ENCODE peak calls at places on chromosomes 4 and X, in ten cellular contexts. One of them, this sample, is unnamed.

GRCh38 chrX:14344172-14344940 is 185.0 kb upstream of the GLRA2 start:
- DNase-seq in A549: no peak
- DNase-seq in CD8-positive, alpha-beta memory T cell: no peak
- DNase-seq in sigmoid colon: no peak
- DNase-seq in CD8-positive, alpha-beta T cell: no peak
- DNase-seq in lower lobe of right lung: no peak
- DNase-seq in mucosa of descending colon: no peak
- DNase-seq in transverse colon: no peak
- DNase-seq in GM23248: no peak
- DNase-seq in uterus: no peak
- DNase-seq in this sample: no peak

GRCh38 chrX:115419094-115419493 is 129.6 kb downstream of the LUZP4 start:
- DNase-seq in A549: no peak
- DNase-seq in CD8-positive, alpha-beta memory T cell: no peak
- DNase-seq in sigmoid colon: no peak
- DNase-seq in CD8-positive, alpha-beta T cell: no peak
- DNase-seq in lower lobe of right lung: no peak
- DNase-seq in mucosa of descending colon: no peak
- DNase-seq in transverse colon: no peak
- DNase-seq in GM23248: no peak
- DNase-seq in uterus: no peak
- DNase-seq in this sample: no peak

GRCh38 chrX:19709812-19710518 is 177.4 kb downstream of the SH3KBP1 start:
- DNase-seq in A549: peak; percentile 67
- DNase-seq in CD8-positive, alpha-beta memory T cell: no peak
- DNase-seq in sigmoid colon: no peak
- DNase-seq in CD8-positive, alpha-beta T cell: no peak
- DNase-seq in lower lobe of right lung: no peak
- DNase-seq in mucosa of descending colon: no peak
- DNase-seq in transverse colon: no peak
- DNase-seq in GM23248: peak; percentile 94
- DNase-seq in uterus: no peak
- DNase-seq in this sample: no peak

GRCh38 chr4:164701665-164702064 is 52.3 kb upstream of the SMIM31 start:
- DNase-seq in A549: no peak
- DNase-seq in CD8-positive, alpha-beta memory T cell: no peak
- DNase-seq in sigmoid colon: no peak
- DNase-seq in CD8-positive, alpha-beta T cell: no peak
- DNase-seq in lower lobe of right lung: no peak
- DNase-seq in mucosa of descending colon: no peak
- DNase-seq in transverse colon: no peak
- DNase-seq in GM23248: no peak
- DNase-seq in uterus: no peak
- DNase-seq in this sample: no peak

GRCh38 chr4:113131621-113132020 is 82.2 kb downstream of the ANK2 start:
- DNase-seq in A549: no peak
- DNase-seq in CD8-positive, alpha-beta memory T cell: no peak
- DNase-seq in sigmoid colon: no peak
- DNase-seq in CD8-positive, alpha-beta T cell: no peak
- DNase-seq in lower lobe of right lung: no peak
- DNase-seq in mucosa of descending colon: no peak
- DNase-seq in transverse colon: no peak
- DNase-seq in GM23248: no peak
- DNase-seq in uterus: no peak
- DNase-seq in this sample: no peak

GRCh38 chrX:98480606-98481005 is 1596.9 kb downstream of the RPA4 start:
- DNase-seq in A549: no peak
- DNase-seq in CD8-positive, alpha-beta memory T cell: no peak
- DNase-seq in sigmoid colon: no peak
- DNase-seq in CD8-positive, alpha-beta T cell: no peak
- DNase-seq in lower lobe of right lung: no peak
- DNase-seq in mucosa of descending colon: no peak
- DNase-seq in transverse colon: no peak
- DNase-seq in GM23248: no peak
- DNase-seq in uterus: no peak
- DNase-seq in this sample: no peak

GRCh38 chr4:109072595-109072994 is 229.9 kb downstream of the COL25A1 start:
- DNase-seq in A549: no peak
- DNase-seq in CD8-positive, alpha-beta memory T cell: no peak
- DNase-seq in sigmoid colon: no peak
- DNase-seq in CD8-positive, alpha-beta T cell: no peak
- DNase-seq in lower lobe of right lung: no peak
- DNase-seq in mucosa of descending colon: no peak
- DNase-seq in transverse colon: no peak
- DNase-seq in GM23248: peak; percentile 80
- DNase-seq in uterus: no peak
- DNase-seq in this sample: no peak

GRCh38 chrX:153640736-153641574 is 6.0 kb upstream of the DUSP9 start:
- DNase-seq in A549: no peak
- DNase-seq in CD8-positive, alpha-beta memory T cell: no peak
- DNase-seq in sigmoid colon: no peak
- DNase-seq in CD8-positive, alpha-beta T cell: no peak
- DNase-seq in lower lobe of right lung: no peak
- DNase-seq in mucosa of descending colon: no peak
- DNase-seq in transverse colon: no peak
- DNase-seq in GM23248: no peak
- DNase-seq in uterus: no peak
- DNase-seq in this sample: no peak

DNA sequence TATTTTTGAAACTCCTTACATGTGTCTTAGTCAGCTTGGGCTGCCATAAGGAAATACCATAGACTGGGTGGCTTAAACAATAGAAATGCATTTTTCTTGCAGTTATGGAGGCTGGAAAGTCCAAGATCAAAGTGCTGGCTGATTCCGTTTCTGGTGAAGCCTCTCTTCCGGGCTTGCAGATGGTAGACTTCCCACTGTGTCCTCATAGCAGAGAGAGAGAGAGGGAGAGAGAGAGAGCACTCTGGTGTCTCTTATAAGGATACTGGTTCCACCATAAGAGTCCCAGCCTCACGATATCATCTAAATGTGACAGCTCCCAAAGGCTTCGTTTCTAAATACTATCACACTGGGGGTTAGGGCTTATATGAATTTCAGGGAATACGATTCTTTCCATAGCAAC is 39.7 kb downstream of the ENPEP start:
- DNase-seq in A549: no peak
- DNase-seq in CD8-positive, alpha-beta memory T cell: no peak
- DNase-seq in sigmoid colon: no peak
- DNase-seq in CD8-positive, alpha-beta T cell: no peak
- DNase-seq in lower lobe of right lung: no peak
- DNase-seq in mucosa of descending colon: peak; percentile 7
- DNase-seq in transverse colon: no peak
- DNase-seq in GM23248: no peak
- DNase-seq in uterus: no peak
- DNase-seq in this sample: no peak
- H3K4me3 ChIP-seq in A549: peak overlapping the region; percentile 46
- H3K4me3 ChIP-seq in CD8-positive, alpha-beta memory T cell: peak overlapping the region; percentile 92
- H3K4me3 ChIP-seq in sigmoid colon: peak overlapping the region; percentile 43
- H3K4me3 ChIP-seq in CD8-positive, alpha-beta T cell: peak overlapping the region; percentile 66
- H3K4me3 ChIP-seq in lower lobe of right lung: peak overlapping the region; percentile 51
- H3K4me3 ChIP-seq in mucosa of descending colon: no peak overlapping the region
- H3K4me3 ChIP-seq in transverse colon: peak overlapping the region; percentile 44
- H3K4me3 ChIP-seq in GM23248: no peak overlapping the region
- H3K4me3 ChIP-seq in uterus: no peak overlapping the region
- H3K4me3 ChIP-seq in this sample: peak overlapping the region; percentile 65

DNA sequence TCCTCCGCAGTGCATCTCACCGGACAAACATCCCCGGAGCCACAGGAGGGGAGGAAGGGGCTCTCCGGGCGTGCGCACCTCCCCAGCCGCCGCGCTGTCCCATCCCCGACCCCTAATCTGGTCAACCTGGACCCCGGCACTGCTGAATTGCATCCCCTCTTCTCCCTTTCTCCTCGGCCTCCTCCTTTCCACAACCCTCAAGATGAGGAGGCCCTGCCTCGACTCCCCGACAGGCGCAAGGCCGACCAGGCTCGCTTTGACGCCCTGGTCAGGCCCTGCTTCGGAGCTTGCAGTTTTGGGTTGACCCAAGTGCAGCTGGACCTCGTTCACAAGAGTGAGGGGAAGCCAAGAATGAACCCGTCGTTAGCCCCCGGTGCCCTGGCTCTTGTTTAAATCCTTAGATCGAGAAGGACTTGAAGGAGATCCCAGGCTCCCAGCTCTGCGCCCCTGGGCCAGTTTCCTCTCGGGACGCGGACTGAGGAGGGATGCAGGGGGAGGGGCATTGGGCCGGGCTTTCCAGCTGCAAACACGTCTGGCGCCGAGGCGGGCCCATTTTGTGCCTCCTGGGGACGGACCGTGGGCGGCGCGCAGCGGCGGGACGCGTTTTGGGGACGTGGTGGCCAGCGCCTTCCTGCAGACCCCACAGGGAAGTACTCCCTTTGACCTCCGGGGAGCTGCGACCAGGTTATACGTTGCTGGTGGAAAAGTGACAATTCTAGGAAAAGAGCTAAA is 2.5 kb downstream of the PDGFRA start:
- DNase-seq in A549: no peak
- DNase-seq in CD8-positive, alpha-beta memory T cell: no peak
- DNase-seq in sigmoid colon: peak; percentile 80
- DNase-seq in CD8-positive, alpha-beta T cell: no peak
- DNase-seq in lower lobe of right lung: no peak
- DNase-seq in mucosa of descending colon: no peak
- DNase-seq in transverse colon: no peak
- DNase-seq in GM23248: peak; percentile 83
- DNase-seq in uterus: peak; percentile 36
- DNase-seq in this sample: no peak
- H3K9me3 ChIP-seq in A549: no peaks in the 10 kb centered on the region
- H3K9me3 ChIP-seq in CD8-positive, alpha-beta memory T cell: no peaks in the 10 kb centered on the region
- H3K9me3 ChIP-seq in sigmoid colon: no peaks in the 10 kb centered on the region
- H3K9me3 ChIP-seq in CD8-positive, alpha-beta T cell: no peaks in the 10 kb centered on the region
- H3K9me3 ChIP-seq in lower lobe of right lung: no peaks in the 10 kb centered on the region
- H3K9me3 ChIP-seq in mucosa of descending colon: no peaks in the 10 kb centered on the region
- H3K9me3 ChIP-seq in transverse colon: no peaks in the 10 kb centered on the region
- H3K9me3 ChIP-seq in GM23248: no peaks in the 10 kb centered on the region
- H3K9me3 ChIP-seq in uterus: no peaks in the 10 kb centered on the region
- H3K9me3 ChIP-seq in this sample: no peaks in the 10 kb centered on the region

GRCh38 chr4:80197132-80197573 is at the start of gene PRDM8:
- DNase-seq in A549: no peak
- DNase-seq in CD8-positive, alpha-beta memory T cell: peak; percentile 58
- DNase-seq in sigmoid colon: peak; percentile 72
- DNase-seq in CD8-positive, alpha-beta T cell: no peak
- DNase-seq in lower lobe of right lung: no peak
- DNase-seq in mucosa of descending colon: no peak
- DNase-seq in transverse colon: no peak
- DNase-seq in GM23248: peak; percentile 61
- DNase-seq in uterus: no peak
- DNase-seq in this sample: no peak

GRCh38 chr4:80195441-80196139 is 1.7 kb upstream of the PRDM8 start:
- DNase-seq in A549: no peak
- DNase-seq in CD8-positive, alpha-beta memory T cell: no peak
- DNase-seq in sigmoid colon: no peak
- DNase-seq in CD8-positive, alpha-beta T cell: no peak
- DNase-seq in lower lobe of right lung: no peak
- DNase-seq in mucosa of descending colon: no peak
- DNase-seq in transverse colon: no peak
- DNase-seq in GM23248: no peak
- DNase-seq in uterus: no peak
- DNase-seq in this sample: no peak

GRCh38 chr4:80197601-80198444 is 520 bp downstream of the PRDM8 start:
- DNase-seq in A549: no peak
- DNase-seq in CD8-positive, alpha-beta memory T cell: no peak
- DNase-seq in sigmoid colon: no peak
- DNase-seq in CD8-positive, alpha-beta T cell: no peak
- DNase-seq in lower lobe of right lung: peak; percentile 55
- DNase-seq in mucosa of descending colon: no peak
- DNase-seq in transverse colon: no peak
- DNase-seq in GM23248: peak; percentile 74
- DNase-seq in uterus: no peak
- DNase-seq in this sample: no peak

GRCh38 chr4:80199004-80199579 is 1.8 kb downstream of the PRDM8 start:
- DNase-seq in A549: no peak
- DNase-seq in CD8-positive, alpha-beta memory T cell: no peak
- DNase-seq in sigmoid colon: no peak
- DNase-seq in CD8-positive, alpha-beta T cell: no peak
- DNase-seq in lower lobe of right lung: no peak
- DNase-seq in mucosa of descending colon: no peak
- DNase-seq in transverse colon: no peak
- DNase-seq in GM23248: no peak
- DNase-seq in uterus: no peak
- DNase-seq in this sample: no peak

DNA sequence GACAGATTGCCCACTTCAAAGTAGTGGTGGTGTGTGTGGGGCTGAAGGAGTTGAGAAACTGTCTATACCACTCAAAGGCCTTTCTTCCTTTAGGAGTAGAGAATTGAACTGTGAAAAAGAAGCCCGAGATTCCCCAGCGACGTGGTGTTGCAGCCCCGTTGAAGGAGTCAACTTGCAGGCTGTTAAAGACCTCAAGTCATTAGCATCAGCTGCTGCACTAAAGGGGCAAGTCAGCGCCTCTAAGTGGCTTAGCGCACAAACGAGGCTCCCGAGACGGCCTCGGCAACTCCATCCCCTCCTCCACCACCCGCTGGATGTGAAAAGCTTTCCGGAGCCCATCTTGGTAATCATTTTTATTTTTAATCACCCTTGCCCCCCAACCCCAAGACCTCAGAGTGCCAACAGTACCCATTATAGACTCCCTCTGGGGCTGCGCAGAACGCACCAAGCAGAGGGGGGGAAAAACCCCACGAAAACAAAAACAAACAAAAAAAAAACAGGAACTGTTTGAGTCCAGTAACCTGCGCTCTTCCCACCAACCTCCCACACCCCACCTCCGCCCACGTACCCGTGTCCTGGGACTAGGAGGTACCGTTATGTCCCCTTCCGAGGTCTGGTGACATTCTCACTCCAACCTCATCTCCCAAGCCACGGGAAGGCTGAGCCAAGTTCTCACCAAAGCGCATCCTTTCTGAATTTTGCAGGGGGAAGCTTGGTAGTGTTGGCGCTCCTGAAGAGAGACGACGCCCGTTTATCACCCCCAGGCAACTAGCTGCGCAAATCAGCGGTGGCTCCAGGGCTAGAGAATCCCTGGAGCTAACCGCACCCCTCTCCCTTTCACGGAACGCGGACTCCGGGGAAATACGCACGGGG is 808 bp upstream of the PRDM8 start:
- DNase-seq in A549: no peak
- DNase-seq in CD8-positive, alpha-beta memory T cell: no peak
- DNase-seq in sigmoid colon: no peak
- DNase-seq in CD8-positive, alpha-beta T cell: no peak
- DNase-seq in lower lobe of right lung: no peak
- DNase-seq in mucosa of descending colon: no peak
- DNase-seq in transverse colon: no peak
- DNase-seq in GM23248: no peak
- DNase-seq in uterus: no peak
- DNase-seq in this sample: no peak
- H3K4me3 ChIP-seq in A549: no peak overlapping the region
- H3K4me3 ChIP-seq in CD8-positive, alpha-beta memory T cell: peak overlapping the region; percentile 35
- H3K4me3 ChIP-seq in sigmoid colon: peak overlapping the region; percentile 34
- H3K4me3 ChIP-seq in CD8-positive, alpha-beta T cell: peak overlapping the region; percentile 26
- H3K4me3 ChIP-seq in lower lobe of right lung: peak overlapping the region; percentile 42
- H3K4me3 ChIP-seq in mucosa of descending colon: no peak overlapping the region
- H3K4me3 ChIP-seq in transverse colon: no peak overlapping the region
- H3K4me3 ChIP-seq in GM23248: peak overlapping the region; percentile 77
- H3K4me3 ChIP-seq in uterus: no peak overlapping the region
- H3K4me3 ChIP-seq in this sample: peak overlapping the region; percentile 57

DNA sequence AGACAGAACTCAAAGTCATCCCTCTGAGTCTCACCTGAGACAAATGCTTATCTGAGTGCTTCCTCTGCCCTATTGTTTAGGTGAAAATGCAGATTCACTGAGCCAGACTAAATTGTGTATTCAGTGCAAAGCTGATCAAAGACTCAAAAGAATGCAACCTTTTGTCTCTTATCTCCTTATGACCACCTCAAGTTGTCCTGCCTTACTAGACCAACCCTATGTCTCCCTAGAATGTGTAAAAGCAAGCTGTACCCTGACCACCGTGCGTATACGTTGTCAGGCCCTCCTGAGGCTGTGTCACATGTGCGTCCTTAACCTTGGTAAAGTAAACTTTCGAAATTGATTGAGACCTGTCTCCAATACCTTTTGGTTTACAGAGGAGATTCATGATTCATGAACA is 63.6 kb upstream of the SH3RF1 start:
- DNase-seq in A549: no peak
- DNase-seq in CD8-positive, alpha-beta memory T cell: no peak
- DNase-seq in sigmoid colon: no peak
- DNase-seq in CD8-positive, alpha-beta T cell: no peak
- DNase-seq in lower lobe of right lung: no peak
- DNase-seq in mucosa of descending colon: no peak
- DNase-seq in transverse colon: no peak
- DNase-seq in GM23248: no peak
- DNase-seq in uterus: no peak
- DNase-seq in this sample: no peak
- H3K9me3 ChIP-seq in A549: no peaks in the 10 kb centered on the region
- H3K9me3 ChIP-seq in CD8-positive, alpha-beta memory T cell: no peaks in the 10 kb centered on the region
- H3K9me3 ChIP-seq in sigmoid colon: no peaks in the 10 kb centered on the region
- H3K9me3 ChIP-seq in CD8-positive, alpha-beta T cell: no peaks in the 10 kb centered on the region
- H3K9me3 ChIP-seq in lower lobe of right lung: no peaks in the 10 kb centered on the region
- H3K9me3 ChIP-seq in mucosa of descending colon: no peaks in the 10 kb centered on the region
- H3K9me3 ChIP-seq in transverse colon: no peaks in the 10 kb centered on the region
- H3K9me3 ChIP-seq in GM23248: no peaks in the 10 kb centered on the region
- H3K9me3 ChIP-seq in uterus: no peaks in the 10 kb centered on the region
- H3K9me3 ChIP-seq in this sample: no peaks in the 10 kb centered on the region